ENCODE peak calls at places on chromosomes 13 and 19, in five cellular contexts. L is thoracic aorta, G is DND-41, V is progenitor cell of endocrine pancreas, N is mucosa of descending colon. Z is an unnamed sample.

GRCh38 chr19:46416077-46416709 is 2.8 kb upstream of the CCDC8 start:
- DNase-seq in L (peak), G (peak), V (peak), N (peak), Z (peak)

GRCh38 chr19:5624154-5624663 is 1.3 kb downstream of the SAFB start:
- DNase-seq in L (no peak), G (peak), V (no peak), N (no peak), Z (no peak)

GRCh38 chr19:38424272-38424671 is 1.7 kb downstream of the RASGRP4 start:
- DNase-seq in L (no peak), G (no peak), V (no peak), N (no peak), Z (no peak)

GRCh38 chr19:19997656-19998268 is 41.5 kb downstream of the ZNF682 start:
- DNase-seq in L (no peak), G (peak), V (no peak), N (no peak), Z (peak)

GRCh38 chr19:10227215-10227971 is 3.7 kb downstream of the S1PR2 start:
- DNase-seq in L (no peak), G (no peak), V (no peak), N (peak), Z (peak)

GRCh38 chr19:18278521-18279265 is 2.7 kb downstream of the JUND start:
- DNase-seq in L (no peak), G (peak), V (no peak), N (no peak), Z (no peak)

GRCh38 chr19:29841209-29841558 is 29.4 kb downstream of the CCNE1 start:
- DNase-seq in L (no peak), G (no peak), V (no peak), N (no peak), Z (no peak)

GRCh38 chr13:21012841-21013681 is 48.3 kb downstream of the LATS2 start:
- DNase-seq in L (no peak), G (no peak), V (no peak), N (no peak), Z (no peak)

GRCh38 chr13:77919351-77920294 is 992 bp upstream of the EDNRB start:
- DNase-seq in L (no peak), G (no peak), V (no peak), N (peak), Z (peak)

GRCh38 chr13:60562081-60562764 is 165.2 kb downstream of the TDRD3 start:
- DNase-seq in L (no peak), G (no peak), V (no peak), N (no peak), Z (no peak)

GRCh38 chr13:23630349-23631093 is 60.3 kb downstream of the TNFRSF19 start:
- DNase-seq in L (no peak), G (no peak), V (no peak), N (no peak), Z (no peak)

DNA sequence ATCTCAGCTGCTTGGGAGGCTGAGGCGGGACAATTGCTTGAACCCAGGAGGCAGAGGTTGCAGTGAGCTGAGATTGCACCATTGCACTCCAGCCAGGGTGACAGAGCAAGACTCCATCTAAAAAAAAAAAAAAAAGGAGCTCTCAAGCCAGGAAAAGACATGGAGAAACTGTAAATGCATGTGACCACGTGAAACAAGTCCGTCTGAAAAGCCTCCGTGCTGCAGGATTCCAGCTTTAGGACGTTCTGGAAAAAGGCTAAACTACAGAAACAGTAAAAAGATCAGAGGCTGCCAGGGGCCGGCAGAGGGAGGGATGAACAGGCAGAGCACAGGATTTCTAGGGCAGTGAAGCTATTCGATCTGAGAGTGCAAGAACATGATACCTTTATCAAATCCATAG is 40.7 kb upstream of the NDUFS7 start:
- DNase-seq in L (no peak), G (no peak), V (no peak), N (no peak), Z (no peak)
- TF ChIP-seq CTCF in L (no peak), G (no peak), V (no peak), N (no peak), Z (no peak)

GRCh38 chr19:42246143-42246868 is 3.9 kb upstream of the GSK3A start:
- DNase-seq in L (peak), G (no peak), V (no peak), N (no peak), Z (no peak)
- TF ChIP-seq CTCF in L (peak), G (peak), V (peak), N (peak), Z (peak)

GRCh38 chr19:56120371-56121179 is 520 bp downstream of the ZNF787 start:
- DNase-seq in L (peak), G (peak), V (peak), N (peak), Z (peak)
- TF ChIP-seq CTCF in L (peak), G (no peak), V (peak), N (no peak), Z (peak)

GRCh38 chr19:3783660-3784584 is 2.3 kb downstream of the MATK start:
- DNase-seq in L (no peak), G (no peak), V (no peak), N (peak), Z (no peak)
- TF ChIP-seq CTCF in L (no peak), G (peak), V (peak), N (no peak), Z (peak)

GRCh38 chr19:40529093-40529954 is 47.3 kb upstream of the SHKBP1 start:
- DNase-seq in L (peak), G (peak), V (peak), N (peak), Z (peak)

GRCh38 chr19:40528533-40529092 is 48.1 kb upstream of the SHKBP1 start:
- DNase-seq in L (no peak), G (no peak), V (no peak), N (no peak), Z (no peak)

GRCh38 chr19:40533508-40533907 is 43.2 kb upstream of the SHKBP1 start:
- DNase-seq in L (no peak), G (no peak), V (no peak), N (no peak), Z (no peak)

GRCh38 chr19:40528078-40528477 is 48.6 kb upstream of the SHKBP1 start:
- DNase-seq in L (no peak), G (no peak), V (no peak), N (no peak), Z (no peak)

GRCh38 chr19:40530091-40530901 is 46.4 kb upstream of the SHKBP1 start:
- DNase-seq in L (no peak), G (no peak), V (peak), N (peak), Z (peak)
- TF ChIP-seq CTCF in L (no peak), G (no peak), V (no peak), N (no peak), Z (peak)

GRCh38 chr13:49560270-49561063 is 24.9 kb downstream of the RCBTB1 start:
- DNase-seq in L (no peak), G (no peak), V (peak), N (no peak), Z (no peak)
- TF ChIP-seq CTCF in L (peak), G (no peak), V (peak), N (no peak), Z (no peak)

DNA sequence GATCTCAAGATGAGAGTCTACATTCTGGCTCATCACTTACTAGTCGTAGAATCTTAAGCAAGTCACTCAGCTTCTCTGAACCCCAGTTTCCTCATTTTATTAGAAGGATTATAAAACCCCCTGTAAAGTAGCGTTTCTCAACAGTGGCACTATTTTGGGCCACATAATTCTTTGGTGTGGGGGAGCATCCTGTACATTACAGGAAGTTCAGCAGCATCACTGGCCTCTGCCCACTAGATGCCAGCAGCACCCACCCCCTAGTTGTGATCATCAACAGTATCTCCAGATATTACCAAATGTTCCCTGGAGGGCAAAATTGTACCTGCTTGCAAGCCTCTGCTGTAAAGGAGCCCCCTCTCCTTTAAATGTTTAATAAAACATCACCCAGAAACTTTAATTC is 22.6 kb downstream of the STARD13 start:
- DNase-seq in L (no peak), G (no peak), V (no peak), N (no peak), Z (no peak)
- TF ChIP-seq CTCF in L (no peak), G (peak), V (no peak), N (no peak), Z (no peak)

GRCh38 chr19:35618857-35619256 is 6.3 kb downstream of the HAUS5 start:
- DNase-seq in L (no peak), G (no peak), V (no peak), N (no peak), Z (no peak)
- TF ChIP-seq CTCF in L (no peak), G (no peak), V (no peak), N (no peak), Z (no peak)

DNA sequence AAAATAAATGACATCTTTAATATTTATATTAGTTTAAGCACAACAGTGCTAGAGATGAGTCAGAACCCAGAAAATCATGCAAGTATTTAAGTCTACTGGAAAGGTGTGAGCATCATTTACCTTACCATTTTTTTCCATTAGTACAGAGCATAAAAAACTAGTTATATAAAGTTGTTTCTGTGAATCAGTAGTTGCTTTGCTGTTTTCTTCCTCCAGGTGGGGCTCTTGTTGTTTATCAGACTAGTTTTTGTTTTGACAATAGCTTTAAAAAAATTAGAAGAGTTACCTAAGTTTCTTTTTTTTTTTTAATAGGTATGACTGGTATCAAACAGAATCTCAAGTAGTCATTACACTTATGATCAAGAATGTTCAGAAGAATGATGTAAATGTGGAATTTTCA is 12.7 kb downstream of the SUGT1 start:
- DNase-seq in L (no peak), G (no peak), V (no peak), N (no peak), Z (no peak)
- TF ChIP-seq CTCF in L (no peak), G (peak), V (peak), N (no peak), Z (peak)

DNA sequence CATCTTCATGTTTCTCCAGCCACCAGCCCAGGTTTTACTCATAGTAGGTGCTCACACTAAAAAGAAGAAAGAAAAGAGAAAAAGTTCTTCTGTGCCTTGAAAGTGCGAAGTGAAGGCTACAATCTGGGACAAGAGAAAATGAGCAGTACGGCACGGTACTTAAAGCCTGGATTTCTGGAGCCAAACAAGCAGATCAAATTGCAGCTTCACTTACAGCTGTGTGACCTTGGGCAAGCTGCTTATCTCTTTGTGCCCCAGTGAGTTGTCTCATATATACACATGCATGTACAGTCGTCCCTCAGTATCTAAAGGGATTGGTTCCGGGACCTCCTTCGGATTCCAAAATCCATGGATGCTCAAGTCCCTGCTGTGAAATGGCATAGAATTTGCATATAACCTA is 41.8 kb downstream of the GSX1 start:
- DNase-seq in L (no peak), G (no peak), V (no peak), N (no peak), Z (no peak)
- TF ChIP-seq CTCF in L (no peak), G (no peak), V (no peak), N (no peak), Z (no peak)